ENCODE peak calls at places on chromosomes 7 and 10, in nine cellular contexts. Q is A549, V is HepG2, U is GM23338, E is HCT116, Y is HL-60, Z is K562, R is GM12878, J is SK-N-SH. A is an unnamed sample.

GRCh38 chr7:152862033-152862432 is 102.5 kb downstream of the ACTR3B start:
- DNase-seq in Q (no peak), V (no peak), U (no peak), E (no peak), Y (peak; percentile 34), Z (no peak), R (no peak), J (no peak), A (no peak)

GRCh38 chr10:121080324-121080807 is 229.2 kb downstream of the WDR11 start:
- DNase-seq in Q (no peak), V (no peak), U (no peak), E (no peak), Y (peak; percentile 69), Z (no peak), R (no peak), J (peak; percentile 57), A (no peak)

GRCh38 chr7:55505259-55505658 is 67.0 kb downstream of the VOPP1 start:
- DNase-seq in Q (no peak), V (no peak), U (no peak), E (no peak), Y (no peak), Z (no peak), R (no peak), J (no peak), A (no peak)

GRCh38 chr7:73622909-73623797 is 1.2 kb downstream of the MLXIPL start:
- DNase-seq in Q (no peak), V (peak; percentile 95), U (peak; percentile 96), E (no peak), Y (peak; percentile 12), Z (peak; percentile 91), R (no peak), J (peak; percentile 62), A (no peak)

GRCh38 chr7:158277219-158278141 is 310.1 kb downstream of the PTPRN2 start:
- DNase-seq in Q (no peak), V (no peak), U (no peak), E (no peak), Y (no peak), Z (no peak), R (no peak), J (no peak), A (no peak)

GRCh38 chr10:24904830-24905229 is 47.6 kb downstream of the PRTFDC1 start:
- DNase-seq in Q (no peak), V (no peak), U (no peak), E (no peak), Y (no peak), Z (no peak), R (no peak), J (no peak), A (no peak)

GRCh38 chr10:45421231-45422097 is 47.4 kb downstream of the ALOX5 start:
- DNase-seq in Q (no peak), V (no peak), U (no peak), E (no peak), Y (peak; percentile 41), Z (peak; percentile 9), R (no peak), J (no peak), A (no peak)

GRCh38 chr7:124020060-124020459 is 12.8 kb downstream of the TMEM229A start:
- DNase-seq in Q (no peak), V (no peak), U (no peak), E (no peak), Y (no peak), Z (no peak), R (no peak), J (no peak), A (no peak)

GRCh38 chr10:72043016-72043834 is 45.1 kb downstream of the SPOCK2 start:
- DNase-seq in Q (no peak), V (no peak), U (peak; percentile 57), E (no peak), Y (no peak), Z (no peak), R (no peak), J (no peak), A (no peak)

GRCh38 chr10:85105614-85106013 is 777.2 kb downstream of the CCSER2 start:
- DNase-seq in Q (no peak), V (no peak), U (peak; percentile 41), E (peak; percentile 6), Y (no peak), Z (no peak), R (no peak), J (peak; percentile 23), A (no peak)

GRCh38 chr10:30562787-30563186 is 66.8 kb downstream of the LYZL2 start:
- DNase-seq in Q (no peak), V (no peak), U (no peak), E (no peak), Y (no peak), Z (no peak), R (no peak), J (no peak), A (no peak)

GRCh38 chr7:30594055-30594539 is 581 bp upstream of the GARS1 start:
- DNase-seq in Q (peak; percentile 46), V (peak; percentile 60), U (peak; percentile 73), E (no peak), Y (peak; percentile 76), Z (peak; percentile 41), R (peak; percentile 23), J (peak; percentile 78), A (no peak)

GRCh38 chr7:82164813-82165212 is 278.8 kb downstream of the CACNA2D1 start:
- DNase-seq in Q (no peak), V (no peak), U (peak; percentile 33), E (no peak), Y (no peak), Z (no peak), R (no peak), J (peak; percentile 21), A (no peak)

GRCh38 chr10:70778267-70778924 is 6.8 kb downstream of the TBATA start:
- DNase-seq in Q (no peak), V (no peak), U (no peak), E (no peak), Y (no peak), Z (peak; percentile 14), R (no peak), J (peak; percentile 14), A (no peak)

GRCh38 chr7:255721-256361 is 34.1 kb upstream of the FOXL3 start:
- DNase-seq in Q (no peak), V (no peak), U (no peak), E (no peak), Y (no peak), Z (no peak), R (no peak), J (no peak), A (no peak)

GRCh38 chr7:33905389-33906032 is at the start of gene BMPER:
- DNase-seq in Q (peak; percentile 43), V (no peak), U (peak; percentile 89), E (no peak), Y (no peak), Z (no peak), R (no peak), J (peak; percentile 79), A (no peak)

GRCh38 chr7:32088336-32088975 is 18.2 kb upstream of the PDE1C start:
- DNase-seq in Q (no peak), V (no peak), U (no peak), E (no peak), Y (no peak), Z (no peak), R (no peak), J (no peak), A (no peak)

GRCh38 chr10:80472234-80473095 is 18.4 kb downstream of the TSPAN14 start:
- DNase-seq in Q (no peak), V (no peak), U (no peak), E (no peak), Y (no peak), Z (no peak), R (peak; percentile 92), J (no peak), A (no peak)

GRCh38 chr7:42913591-42913990 is 1.7 kb upstream of the C7orf25 start:
- DNase-seq in Q (no peak), V (no peak), U (no peak), E (no peak), Y (no peak), Z (no peak), R (no peak), J (no peak), A (no peak)
- TF ChIP-seq REST in Q (no peak), V (no peak), U (no peak), E (no peak), Y (no peak), Z (no peak), R (no peak), J (no peak), A (no peak)

DNA sequence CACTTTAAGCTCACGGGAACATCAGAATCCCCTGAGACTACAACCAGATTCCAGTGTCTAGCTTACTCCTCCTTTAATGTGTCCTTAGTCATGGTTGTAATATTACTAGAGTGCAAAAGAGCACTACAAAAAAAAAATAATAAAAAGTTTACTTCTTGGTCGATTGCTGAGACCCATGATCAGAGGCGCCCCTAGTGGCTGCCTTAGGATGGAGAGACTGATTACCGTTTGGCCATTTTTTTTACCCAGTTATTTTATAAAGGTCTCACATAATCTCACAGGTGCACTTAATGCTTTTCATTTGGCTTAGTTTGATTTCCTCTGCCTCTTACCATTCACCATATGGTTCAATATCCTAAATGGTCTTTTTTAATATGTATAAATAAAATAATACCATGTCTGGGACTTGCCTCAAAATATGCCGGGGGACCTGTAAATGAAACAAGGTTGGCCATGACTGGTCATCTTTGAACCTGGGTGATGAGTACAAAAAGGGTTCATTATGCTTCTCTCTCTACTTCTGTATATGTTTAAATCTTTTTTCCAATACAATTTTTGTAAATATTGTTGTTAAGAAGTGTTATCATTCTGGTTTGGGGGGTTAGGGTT is 331.5 kb upstream of the NFE2L3 start:
- DNase-seq in Q (peak; percentile 26), V (no peak), U (peak; percentile 64), E (peak; percentile 18), Y (no peak), Z (peak; percentile 37), R (no peak), J (peak; percentile 24), A (no peak)
- TF ChIP-seq CTCF in Q (peak; percentile 46), V (no peak), U (peak; percentile 91), E (peak; percentile 83), Y (peak; percentile 42), Z (peak; percentile 72), R (peak; percentile 62), J (peak; percentile 76), A (peak; percentile 71)

GRCh38 chr10:113060221-113061053 is 110.4 kb downstream of the TCF7L2 start:
- DNase-seq in Q (no peak), V (peak; percentile 71), U (no peak), E (no peak), Y (peak; percentile 46), Z (peak; percentile 67), R (no peak), J (no peak), A (no peak)
- TF ChIP-seq REST in Q (no peak), V (no peak), U (no peak), E (no peak), Y (no peak), Z (no peak), R (no peak), J (no peak), A (no peak)

DNA sequence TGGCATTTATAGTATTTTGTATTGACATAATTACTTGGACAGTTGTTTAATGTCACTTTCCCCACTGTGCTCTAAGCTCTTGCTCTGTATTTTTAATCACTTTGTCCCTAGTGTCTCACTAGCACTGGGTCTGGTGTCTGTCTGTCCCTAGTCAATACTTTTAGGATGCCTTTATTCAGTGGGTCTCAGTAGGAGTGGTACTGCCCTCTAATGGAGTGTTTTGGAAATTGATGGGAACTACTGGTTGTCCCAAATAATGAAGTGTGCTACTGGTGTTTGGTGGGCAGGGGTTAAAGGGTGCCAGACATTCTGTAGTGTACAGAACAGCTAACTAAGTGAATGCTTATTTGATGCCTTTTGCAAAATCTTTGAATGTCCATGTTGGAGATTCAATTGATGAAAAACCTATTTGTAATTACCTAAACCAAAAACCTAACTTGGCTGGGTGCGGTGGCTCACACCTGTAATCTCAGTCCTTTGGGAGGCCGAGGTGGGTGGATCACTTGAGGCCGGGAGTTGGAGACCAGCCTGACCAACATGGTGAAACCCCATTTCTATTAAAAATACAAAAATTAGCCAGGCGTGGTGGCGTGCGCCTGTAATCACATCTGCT is 33.3 kb downstream of the CDK14 start:
- DNase-seq in Q (peak; percentile 28), V (peak; percentile 46), U (peak; percentile 84), E (peak; percentile 31), Y (peak; percentile 50), Z (peak; percentile 16), R (peak; percentile 45), J (peak; percentile 68), A (peak; percentile 36)
- TF ChIP-seq CTCF in Q (peak; percentile 43), V (peak; percentile 67), U (peak; percentile 88), E (peak; percentile 79), Y (peak; percentile 8), Z (peak; percentile 59), R (peak; percentile 64), J (peak; percentile 84), A (peak; percentile 74)

A was measured in Panc1.